ENCODE peak calls at places on chromosomes 7 and 10, in seven cellular contexts. One of them, this sample, is unnamed.

GRCh38 chr7:105044449-105045081 is 30.6 kb downstream of the KMT2E start:
- DNase-seq in skeletal muscle cell: no peak
- DNase-seq in heart right ventricle: no peak
- DNase-seq in germinal center: no peak
- DNase-seq in T-cell: no peak
- DNase-seq in GM13977: no peak
- DNase-seq in OCI-LY7: no peak
- DNase-seq in this sample: no peak

GRCh38 chr10:63707254-63707910 is 186.2 kb downstream of the REEP3 start:
- DNase-seq in skeletal muscle cell: peak
- DNase-seq in heart right ventricle: peak
- DNase-seq in germinal center: no peak
- DNase-seq in T-cell: no peak
- DNase-seq in GM13977: peak
- DNase-seq in OCI-LY7: no peak
- DNase-seq in this sample: no peak

GRCh38 chr10:3781458-3782098 is 3.4 kb downstream of the KLF6 start:
- DNase-seq in skeletal muscle cell: no peak
- DNase-seq in heart right ventricle: peak
- DNase-seq in germinal center: no peak
- DNase-seq in T-cell: no peak
- DNase-seq in GM13977: no peak
- DNase-seq in OCI-LY7: peak
- DNase-seq in this sample: peak

GRCh38 chr7:30616318-30616717 is 21.6 kb downstream of the GARS1 start:
- DNase-seq in skeletal muscle cell: no peak
- DNase-seq in heart right ventricle: no peak
- DNase-seq in germinal center: no peak
- DNase-seq in T-cell: no peak
- DNase-seq in GM13977: no peak
- DNase-seq in OCI-LY7: no peak
- DNase-seq in this sample: no peak

GRCh38 chr7:30596043-30596641 is 1.5 kb downstream of the GARS1 start:
- DNase-seq in skeletal muscle cell: no peak
- DNase-seq in heart right ventricle: no peak
- DNase-seq in germinal center: peak
- DNase-seq in T-cell: no peak
- DNase-seq in GM13977: peak
- DNase-seq in OCI-LY7: peak
- DNase-seq in this sample: peak

GRCh38 chr7:69860486-69860885 is 262.2 kb downstream of the AUTS2 start:
- DNase-seq in skeletal muscle cell: no peak
- DNase-seq in heart right ventricle: no peak
- DNase-seq in germinal center: no peak
- DNase-seq in T-cell: no peak
- DNase-seq in GM13977: no peak
- DNase-seq in OCI-LY7: no peak
- DNase-seq in this sample: no peak

GRCh38 chr10:109275970-109276369 is 647.3 kb downstream of the XPNPEP1 start:
- DNase-seq in skeletal muscle cell: no peak
- DNase-seq in heart right ventricle: no peak
- DNase-seq in germinal center: no peak
- DNase-seq in T-cell: no peak
- DNase-seq in GM13977: no peak
- DNase-seq in OCI-LY7: no peak
- DNase-seq in this sample: no peak

GRCh38 chr7:156094350-156095146 is 282.3 kb upstream of the SHH start:
- DNase-seq in skeletal muscle cell: no peak
- DNase-seq in heart right ventricle: no peak
- DNase-seq in germinal center: no peak
- DNase-seq in T-cell: no peak
- DNase-seq in GM13977: no peak
- DNase-seq in OCI-LY7: no peak
- DNase-seq in this sample: no peak

GRCh38 chr10:82942572-82943091 is 1067.6 kb downstream of the NRG3 start:
- DNase-seq in skeletal muscle cell: peak
- DNase-seq in heart right ventricle: no peak
- DNase-seq in germinal center: no peak
- DNase-seq in T-cell: no peak
- DNase-seq in GM13977: no peak
- DNase-seq in OCI-LY7: no peak
- DNase-seq in this sample: no peak

GRCh38 chr7:148335790-148336189 is 254.8 kb upstream of the C7orf33 start:
- DNase-seq in skeletal muscle cell: no peak
- DNase-seq in heart right ventricle: no peak
- DNase-seq in germinal center: no peak
- DNase-seq in T-cell: no peak
- DNase-seq in GM13977: no peak
- DNase-seq in OCI-LY7: no peak
- DNase-seq in this sample: no peak

GRCh38 chr7:32574626-32575025 is 79.3 kb downstream of the AVL9 start:
- DNase-seq in skeletal muscle cell: no peak
- DNase-seq in heart right ventricle: no peak
- DNase-seq in germinal center: no peak
- DNase-seq in T-cell: no peak
- DNase-seq in GM13977: no peak
- DNase-seq in OCI-LY7: no peak
- DNase-seq in this sample: no peak

GRCh38 chr7:92010215-92010614 is 69.6 kb downstream of the AKAP9 start:
- DNase-seq in skeletal muscle cell: no peak
- DNase-seq in heart right ventricle: no peak
- DNase-seq in germinal center: no peak
- DNase-seq in T-cell: no peak
- DNase-seq in GM13977: no peak
- DNase-seq in OCI-LY7: no peak
- DNase-seq in this sample: no peak

GRCh38 chr10:110174201-110174600 is 33.2 kb upstream of the MXI1 start:
- DNase-seq in skeletal muscle cell: no peak
- DNase-seq in heart right ventricle: no peak
- DNase-seq in germinal center: no peak
- DNase-seq in T-cell: no peak
- DNase-seq in GM13977: no peak
- DNase-seq in OCI-LY7: no peak
- DNase-seq in this sample: no peak

GRCh38 chr10:62083868-62084267 is 182.4 kb downstream of the ARID5B start:
- DNase-seq in skeletal muscle cell: peak
- DNase-seq in heart right ventricle: peak
- DNase-seq in germinal center: no peak
- DNase-seq in T-cell: no peak
- DNase-seq in GM13977: no peak
- DNase-seq in OCI-LY7: no peak
- DNase-seq in this sample: peak

GRCh38 chr10:124717358-124717757 is 26.8 kb downstream of the FAM53B start:
- DNase-seq in skeletal muscle cell: no peak
- DNase-seq in heart right ventricle: no peak
- DNase-seq in germinal center: no peak
- DNase-seq in T-cell: no peak
- DNase-seq in GM13977: no peak
- DNase-seq in OCI-LY7: no peak
- DNase-seq in this sample: no peak

GRCh38 chr10:126226205-126226604 is 162.1 kb downstream of the ADAM12 start:
- DNase-seq in skeletal muscle cell: no peak
- DNase-seq in heart right ventricle: no peak
- DNase-seq in germinal center: no peak
- DNase-seq in T-cell: no peak
- DNase-seq in GM13977: no peak
- DNase-seq in OCI-LY7: no peak
- DNase-seq in this sample: no peak